ENCODE peak calls at places on chromosomes 3 and 15, in nine cellular contexts. T is mesenchymal stem cell; J is activated gamma-delta T cell treated with Interleukin-2 at 50 U/mL for 16 hours; V is RCC 7860; C is posterior cingulate gyrus; N is caudate nucleus; S is stimulated activated CD8-positive, alpha-beta memory T cell treated with anti-CD3 and anti-CD28 coated beads, Interleukin-12 subunit alpha, Interleukin-12 subunit beta, amount 100 ng/mL, for 1 hour; M is H54; X is neural crest cell. H is an unnamed sample.

GRCh38 chr15:92561754-92562153 is 93.8 kb downstream of the FAM174B start:
- DNase-seq in S (no peak), V (no peak), X (no peak), C (no peak), J (no peak), N (no peak), T (no peak), M (no peak), H (no peak)

GRCh38 chr3:138434276-138434874 is at the start of gene ESYT3:
- DNase-seq in N (peak), V (no peak), X (peak), C (peak), M (no peak), J (peak), T (peak), S (no peak), H (peak)

GRCh38 chr3:59581000-59581399 is 531.2 kb upstream of the CFAP20DC start:
- DNase-seq in J (no peak), S (no peak), V (no peak), T (no peak), C (no peak), X (no peak), N (no peak), M (no peak), H (no peak)

GRCh38 chr15:75791337-75791713 is 51.9 kb upstream of the UBE2Q2 start:
- DNase-seq in S (no peak), N (no peak), V (no peak), J (no peak), T (no peak), M (no peak), X (no peak), C (no peak), H (no peak)

GRCh38 chr3:195195321-195196209 is 75.4 kb downstream of the XXYLT1 start:
- DNase-seq in V (no peak), S (no peak), X (peak), T (peak), M (no peak), N (peak), C (no peak), J (no peak), H (no peak)

GRCh38 chr3:156751461-156752025 is 74.6 kb upstream of the LEKR1 start:
- DNase-seq in X (no peak), V (no peak), T (peak), M (peak), N (no peak), S (no peak), J (no peak), C (no peak), H (no peak)

GRCh38 chr3:25573386-25574171 is 91.1 kb downstream of the TOP2B start:
- DNase-seq in S (no peak), M (peak), T (peak), X (no peak), V (peak), N (peak), J (no peak), C (no peak), H (no peak)

GRCh38 chr3:106206165-106206564 is 337.4 kb upstream of the CBLB start:
- DNase-seq in N (no peak), S (no peak), T (no peak), V (no peak), X (no peak), C (no peak), J (peak), M (no peak), H (peak)

GRCh38 chr3:45978348-45978747 is 17.3 kb downstream of the FYCO1 start:
- DNase-seq in T (no peak), S (no peak), N (no peak), J (peak), X (no peak), V (no peak), M (no peak), C (no peak), H (no peak)

GRCh38 chr3:55454611-55455010 is 32.5 kb downstream of the WNT5A start:
- DNase-seq in J (no peak), T (no peak), N (no peak), M (no peak), X (no peak), V (no peak), S (no peak), C (no peak), H (no peak)

GRCh38 chr3:184419171-184419570 is 39.3 kb downstream of the CHRD start:
- DNase-seq in V (no peak), M (no peak), C (peak), N (no peak), T (no peak), J (no peak), S (no peak), X (no peak), H (no peak)

GRCh38 chr3:81920805-81921204 is 159.4 kb upstream of the GBE1 start:
- DNase-seq in N (no peak), X (no peak), T (no peak), M (no peak), V (no peak), C (no peak), J (no peak), S (no peak), H (no peak)

GRCh38 chr3:15539066-15539465 is 17.6 kb upstream of the COLQ start:
- DNase-seq in V (no peak), X (no peak), C (no peak), T (no peak), S (no peak), J (no peak), N (no peak), M (no peak), H (no peak)

GRCh38 chr3:5069627-5070026 is 52.5 kb upstream of the ARL8B start:
- DNase-seq in X (no peak), C (no peak), T (no peak), J (no peak), V (no peak), S (no peak), N (no peak), M (no peak), H (no peak)

GRCh38 chr15:74611341-74611740 is 4.3 kb upstream of the CLK3 start:
- DNase-seq in V (no peak), X (no peak), T (no peak), C (no peak), N (no peak), J (no peak), S (no peak), M (no peak), H (no peak)

GRCh38 chr15:74173545-74174215 is at the start of gene ISLR:
- DNase-seq in C (no peak), V (no peak), M (no peak), N (no peak), T (no peak), X (no peak), S (no peak), J (no peak), H (no peak)

GRCh38 chr15:66763186-66764066 is 61.4 kb downstream of the SMAD6 start:
- DNase-seq in S (no peak), M (no peak), T (no peak), C (peak), N (peak), V (no peak), J (no peak), X (no peak), H (peak)

GRCh38 chr3:9448643-9449042 is 51.2 kb downstream of the SETD5 start:
- DNase-seq in C (no peak), N (no peak), V (no peak), S (no peak), J (no peak), M (no peak), T (peak), X (no peak), H (no peak)

GRCh38 chr3:25904248-25904647 is 114.4 kb downstream of the OXSM start:
- DNase-seq in T (no peak), C (no peak), N (no peak), S (no peak), M (no peak), J (no peak), X (no peak), V (no peak), H (no peak)

GRCh38 chr3:184348057-184348382 is 10.6 kb downstream of the FAM131A start:
- DNase-seq in T (no peak), J (no peak), S (no peak), C (no peak), X (no peak), V (no peak), M (no peak), N (no peak), H (no peak)

GRCh38 chr15:40002295-40002694 is 36.7 kb downstream of the SRP14 start:
- DNase-seq in X (no peak), V (no peak), T (no peak), N (no peak), C (no peak), M (no peak), S (no peak), J (no peak), H (no peak)

GRCh38 chr3:159169828-159170227 is 368.0 kb downstream of the MFSD1 start:
- DNase-seq in N (no peak), S (no peak), C (no peak), X (no peak), V (peak), J (no peak), M (no peak), T (peak), H (no peak)

GRCh38 chr3:30516238-30516637 is 90.2 kb upstream of the TGFBR2 start:
- DNase-seq in N (no peak), X (no peak), T (no peak), V (no peak), M (no peak), J (no peak), S (no peak), C (no peak), H (no peak)

GRCh38 chr15:25737218-25737643 is 125.9 kb downstream of the ATP10A start:
- DNase-seq in T (no peak), S (no peak), V (no peak), J (no peak), C (no peak), M (no peak), N (no peak), X (no peak), H (no peak)

GRCh38 chr3:159654183-159655134 is 334.2 kb upstream of the IL12A start:
- DNase-seq in T (no peak), M (no peak), S (no peak), J (no peak), C (no peak), V (no peak), X (no peak), N (no peak), H (no peak)

GRCh38 chr15:99976811-99977271 is 243.6 kb upstream of the LYSMD4 start:
- DNase-seq in X (no peak), S (no peak), J (no peak), C (no peak), T (peak), N (no peak), M (no peak), V (no peak), H (no peak)

GRCh38 chr3:68116580-68116979 is 462.2 kb upstream of the SUCLG2 start:
- DNase-seq in S (no peak), T (no peak), M (no peak), J (no peak), N (no peak), X (no peak), V (no peak), C (no peak), H (no peak)

GRCh38 chr3:29540544-29540943 is 259.7 kb downstream of the RBMS3 start:
- DNase-seq in X (no peak), S (no peak), N (no peak), J (no peak), C (no peak), T (no peak), M (no peak), V (no peak), H (no peak)

GRCh38 chr3:178525180-178525704 is 11.0 kb upstream of the KCNMB2 start:
- DNase-seq in X (no peak), N (no peak), C (no peak), M (no peak), S (no peak), V (no peak), T (no peak), J (no peak), H (no peak)

GRCh38 chr3:31953091-31953490 is 28.0 kb downstream of the OSBPL10 start:
- DNase-seq in X (no peak), V (no peak), M (no peak), S (no peak), C (no peak), T (no peak), N (no peak), J (no peak), H (no peak)

GRCh38 chr3:53554559-53555511 is 60.4 kb downstream of the CACNA1D start:
- DNase-seq in S (no peak), T (no peak), J (no peak), X (no peak), N (no peak), M (no peak), C (no peak), V (no peak), H (no peak)

GRCh38 chr3:129224984-129225393 is 24.4 kb upstream of the COPG1 start:
- DNase-seq in S (no peak), N (peak), T (peak), X (no peak), J (no peak), M (peak), C (peak), V (peak), H (no peak)

GRCh38 chr3:151393146-151393831 is 8.7 kb upstream of the P2RY12 start:
- DNase-seq in C (no peak), T (peak), S (no peak), V (peak), X (no peak), N (no peak), J (no peak), M (no peak), H (no peak)

GRCh38 chr3:72678380-72678779 is 169.9 kb downstream of the SHQ1 start:
- DNase-seq in S (no peak), V (no peak), T (no peak), C (no peak), J (no peak), X (no peak), N (no peak), M (no peak), H (no peak)

GRCh38 chr15:94875550-94875949 is 644.2 kb downstream of the MCTP2 start:
- DNase-seq in N (no peak), T (no peak), J (no peak), X (no peak), V (no peak), C (no peak), S (no peak), M (no peak), H (no peak)

GRCh38 chr3:185688808-185689207 is 102.7 kb downstream of the SENP2 start:
- DNase-seq in N (peak), T (peak), C (no peak), S (no peak), J (no peak), M (peak), V (peak), X (peak), H (no peak)

H was measured in naive thymus-derived CD8-positive, alpha-beta T cell.